ENCODE peak calls at places on chromosomes 4 and X, in ten cellular contexts. One of them, this sample, is unnamed.

GRCh38 chr4:77145806-77146425 is 11.1 kb upstream of the CCNG2 start:
- DNase-seq in HS-5: no peak
- DNase-seq in adipocyte: peak
- DNase-seq in NCI-H2029: no peak
- DNase-seq in pancreas: no peak
- DNase-seq in left ventricle myocardium inferior: no peak
- DNase-seq in nucleus accumbens: no peak
- DNase-seq in occipital lobe: no peak
- DNase-seq in mucosa of gallbladder: no peak
- DNase-seq in neural crest cell: no peak
- DNase-seq in this sample: no peak

GRCh38 chrX:41499984-41500383 is 52.8 kb downstream of the NYX start:
- DNase-seq in HS-5: no peak
- DNase-seq in adipocyte: no peak
- DNase-seq in NCI-H2029: no peak
- DNase-seq in pancreas: no peak
- DNase-seq in left ventricle myocardium inferior: no peak
- DNase-seq in nucleus accumbens: no peak
- DNase-seq in occipital lobe: no peak
- DNase-seq in mucosa of gallbladder: no peak
- DNase-seq in neural crest cell: no peak
- DNase-seq in this sample: no peak

GRCh38 chr4:89158884-89159503 is 47.7 kb downstream of the TIGD2 start:
- DNase-seq in HS-5: peak
- DNase-seq in adipocyte: peak
- DNase-seq in NCI-H2029: peak
- DNase-seq in pancreas: no peak
- DNase-seq in left ventricle myocardium inferior: no peak
- DNase-seq in nucleus accumbens: no peak
- DNase-seq in occipital lobe: no peak
- DNase-seq in mucosa of gallbladder: no peak
- DNase-seq in neural crest cell: no peak
- DNase-seq in this sample: no peak

GRCh38 chr4:133148690-133149363 is at the start of gene PCDH10:
- DNase-seq in HS-5: peak
- DNase-seq in adipocyte: peak
- DNase-seq in NCI-H2029: peak
- DNase-seq in pancreas: peak
- DNase-seq in left ventricle myocardium inferior: peak
- DNase-seq in nucleus accumbens: peak
- DNase-seq in occipital lobe: peak
- DNase-seq in mucosa of gallbladder: peak
- DNase-seq in neural crest cell: peak
- DNase-seq in this sample: peak

GRCh38 chr4:2416564-2417195 is 1.8 kb downstream of the ZFYVE28 start:
- DNase-seq in HS-5: no peak
- DNase-seq in adipocyte: peak
- DNase-seq in NCI-H2029: no peak
- DNase-seq in pancreas: peak
- DNase-seq in left ventricle myocardium inferior: peak
- DNase-seq in nucleus accumbens: no peak
- DNase-seq in occipital lobe: no peak
- DNase-seq in mucosa of gallbladder: no peak
- DNase-seq in neural crest cell: no peak
- DNase-seq in this sample: no peak

GRCh38 chrX:37816766-37817165 is 30.6 kb downstream of the DYNLT3 start:
- DNase-seq in HS-5: no peak
- DNase-seq in adipocyte: no peak
- DNase-seq in NCI-H2029: no peak
- DNase-seq in pancreas: no peak
- DNase-seq in left ventricle myocardium inferior: no peak
- DNase-seq in nucleus accumbens: no peak
- DNase-seq in occipital lobe: no peak
- DNase-seq in mucosa of gallbladder: no peak
- DNase-seq in neural crest cell: no peak
- DNase-seq in this sample: no peak

GRCh38 chr4:172055046-172055445 is 241.8 kb downstream of the GALNTL6 start:
- DNase-seq in HS-5: no peak
- DNase-seq in adipocyte: no peak
- DNase-seq in NCI-H2029: no peak
- DNase-seq in pancreas: no peak
- DNase-seq in left ventricle myocardium inferior: no peak
- DNase-seq in nucleus accumbens: no peak
- DNase-seq in occipital lobe: no peak
- DNase-seq in mucosa of gallbladder: no peak
- DNase-seq in neural crest cell: no peak
- DNase-seq in this sample: no peak

GRCh38 chr4:95294291-95294690 is 254.5 kb downstream of the UNC5C start:
- DNase-seq in HS-5: no peak
- DNase-seq in adipocyte: no peak
- DNase-seq in NCI-H2029: no peak
- DNase-seq in pancreas: no peak
- DNase-seq in left ventricle myocardium inferior: no peak
- DNase-seq in nucleus accumbens: no peak
- DNase-seq in occipital lobe: no peak
- DNase-seq in mucosa of gallbladder: no peak
- DNase-seq in neural crest cell: no peak
- DNase-seq in this sample: no peak

GRCh38 chr4:174490356-174490969 is 31.8 kb downstream of the HPGD start:
- DNase-seq in HS-5: peak
- DNase-seq in adipocyte: peak
- DNase-seq in NCI-H2029: no peak
- DNase-seq in pancreas: no peak
- DNase-seq in left ventricle myocardium inferior: no peak
- DNase-seq in nucleus accumbens: no peak
- DNase-seq in occipital lobe: no peak
- DNase-seq in mucosa of gallbladder: no peak
- DNase-seq in neural crest cell: no peak
- DNase-seq in this sample: no peak

GRCh38 chr4:64911846-64912245 is 502.6 kb upstream of the TECRL start:
- DNase-seq in HS-5: no peak
- DNase-seq in adipocyte: no peak
- DNase-seq in NCI-H2029: no peak
- DNase-seq in pancreas: no peak
- DNase-seq in left ventricle myocardium inferior: no peak
- DNase-seq in nucleus accumbens: no peak
- DNase-seq in occipital lobe: no peak
- DNase-seq in mucosa of gallbladder: no peak
- DNase-seq in neural crest cell: no peak
- DNase-seq in this sample: no peak

GRCh38 chr4:181860157-181860556 is 383.0 kb upstream of the TENM3 start:
- DNase-seq in HS-5: peak
- DNase-seq in adipocyte: peak
- DNase-seq in NCI-H2029: no peak
- DNase-seq in pancreas: no peak
- DNase-seq in left ventricle myocardium inferior: no peak
- DNase-seq in nucleus accumbens: no peak
- DNase-seq in occipital lobe: no peak
- DNase-seq in mucosa of gallbladder: no peak
- DNase-seq in neural crest cell: no peak
- DNase-seq in this sample: no peak

GRCh38 chrX:129557844-129558243 is 17.8 kb downstream of the OCRL start:
- DNase-seq in HS-5: no peak
- DNase-seq in adipocyte: no peak
- DNase-seq in NCI-H2029: no peak
- DNase-seq in pancreas: no peak
- DNase-seq in left ventricle myocardium inferior: no peak
- DNase-seq in nucleus accumbens: no peak
- DNase-seq in occipital lobe: no peak
- DNase-seq in mucosa of gallbladder: no peak
- DNase-seq in neural crest cell: no peak
- DNase-seq in this sample: no peak

GRCh38 chrX:46168254-46168653 is 377.0 kb downstream of the ZNF674 start:
- DNase-seq in HS-5: no peak
- DNase-seq in adipocyte: no peak
- DNase-seq in NCI-H2029: no peak
- DNase-seq in pancreas: no peak
- DNase-seq in left ventricle myocardium inferior: no peak
- DNase-seq in nucleus accumbens: no peak
- DNase-seq in occipital lobe: no peak
- DNase-seq in mucosa of gallbladder: no peak
- DNase-seq in neural crest cell: no peak
- DNase-seq in this sample: no peak

GRCh38 chr4:89048906-89049601 is 7.9 kb downstream of the FAM13A start:
- DNase-seq in HS-5: no peak
- DNase-seq in adipocyte: peak
- DNase-seq in NCI-H2029: no peak
- DNase-seq in pancreas: no peak
- DNase-seq in left ventricle myocardium inferior: no peak
- DNase-seq in nucleus accumbens: no peak
- DNase-seq in occipital lobe: no peak
- DNase-seq in mucosa of gallbladder: no peak
- DNase-seq in neural crest cell: no peak
- DNase-seq in this sample: no peak

GRCh38 chrX:135050603-135051002 is 1.3 kb downstream of the RTL8A start:
- DNase-seq in HS-5: no peak
- DNase-seq in adipocyte: no peak
- DNase-seq in NCI-H2029: no peak
- DNase-seq in pancreas: no peak
- DNase-seq in left ventricle myocardium inferior: no peak
- DNase-seq in nucleus accumbens: no peak
- DNase-seq in occipital lobe: no peak
- DNase-seq in mucosa of gallbladder: no peak
- DNase-seq in neural crest cell: no peak
- DNase-seq in this sample: no peak

GRCh38 chrX:106898462-106898861 is 4.7 kb downstream of the RIPPLY1 start:
- DNase-seq in HS-5: no peak
- DNase-seq in adipocyte: peak
- DNase-seq in NCI-H2029: peak
- DNase-seq in pancreas: no peak
- DNase-seq in left ventricle myocardium inferior: no peak
- DNase-seq in nucleus accumbens: no peak
- DNase-seq in occipital lobe: no peak
- DNase-seq in mucosa of gallbladder: peak
- DNase-seq in neural crest cell: no peak
- DNase-seq in this sample: no peak

GRCh38 chr4:184747034-184747830 is 13.3 kb upstream of the CENPU start:
- DNase-seq in HS-5: no peak
- DNase-seq in adipocyte: no peak
- DNase-seq in NCI-H2029: no peak
- DNase-seq in pancreas: peak
- DNase-seq in left ventricle myocardium inferior: peak
- DNase-seq in nucleus accumbens: no peak
- DNase-seq in occipital lobe: no peak
- DNase-seq in mucosa of gallbladder: peak
- DNase-seq in neural crest cell: no peak
- DNase-seq in this sample: no peak

GRCh38 chr4:20687894-20688293 is 12.4 kb upstream of the PACRGL start:
- DNase-seq in HS-5: peak
- DNase-seq in adipocyte: peak
- DNase-seq in NCI-H2029: no peak
- DNase-seq in pancreas: no peak
- DNase-seq in left ventricle myocardium inferior: no peak
- DNase-seq in nucleus accumbens: no peak
- DNase-seq in occipital lobe: no peak
- DNase-seq in mucosa of gallbladder: no peak
- DNase-seq in neural crest cell: no peak
- DNase-seq in this sample: no peak

GRCh38 chrX:123184858-123185251 is 777 bp downstream of the GRIA3 start:
- DNase-seq in HS-5: no peak
- DNase-seq in adipocyte: peak
- DNase-seq in NCI-H2029: no peak
- DNase-seq in pancreas: peak
- DNase-seq in left ventricle myocardium inferior: no peak
- DNase-seq in nucleus accumbens: peak
- DNase-seq in occipital lobe: no peak
- DNase-seq in mucosa of gallbladder: no peak
- DNase-seq in neural crest cell: peak
- DNase-seq in this sample: peak

GRCh38 chrX:87525771-87526229 is 8.2 kb downstream of the KLHL4 start:
- DNase-seq in HS-5: no peak
- DNase-seq in adipocyte: no peak
- DNase-seq in NCI-H2029: no peak
- DNase-seq in pancreas: no peak
- DNase-seq in left ventricle myocardium inferior: no peak
- DNase-seq in nucleus accumbens: no peak
- DNase-seq in occipital lobe: no peak
- DNase-seq in mucosa of gallbladder: no peak
- DNase-seq in neural crest cell: no peak
- DNase-seq in this sample: no peak

GRCh38 chrX:108439434-108439883 is at the start of gene COL4A5:
- DNase-seq in HS-5: peak
- DNase-seq in adipocyte: peak
- DNase-seq in NCI-H2029: peak
- DNase-seq in pancreas: peak
- DNase-seq in left ventricle myocardium inferior: peak
- DNase-seq in nucleus accumbens: no peak
- DNase-seq in occipital lobe: no peak
- DNase-seq in mucosa of gallbladder: peak
- DNase-seq in neural crest cell: peak
- DNase-seq in this sample: no peak

GRCh38 chrX:9644335-9644734 is 121.3 kb downstream of the GPR143 start:
- DNase-seq in HS-5: no peak
- DNase-seq in adipocyte: no peak
- DNase-seq in NCI-H2029: peak
- DNase-seq in pancreas: no peak
- DNase-seq in left ventricle myocardium inferior: no peak
- DNase-seq in nucleus accumbens: no peak
- DNase-seq in occipital lobe: no peak
- DNase-seq in mucosa of gallbladder: no peak
- DNase-seq in neural crest cell: no peak
- DNase-seq in this sample: peak

GRCh38 chr4:188417181-188417580 is 277.9 kb downstream of the TRIML1 start:
- DNase-seq in HS-5: no peak
- DNase-seq in adipocyte: no peak
- DNase-seq in NCI-H2029: peak
- DNase-seq in pancreas: no peak
- DNase-seq in left ventricle myocardium inferior: no peak
- DNase-seq in nucleus accumbens: no peak
- DNase-seq in occipital lobe: no peak
- DNase-seq in mucosa of gallbladder: no peak
- DNase-seq in neural crest cell: no peak
- DNase-seq in this sample: no peak

This sample was measured in anterior cingulate cortex.